ENCODE peak calls at places on chromosomes 1 and 21, in six cellular contexts. P is CD4-positive, alpha-beta T cell; N is CD8-positive, alpha-beta memory T cell; H is cardiac muscle cell; S is astrocyte of the spinal cord; R is psoas muscle. E is an unnamed sample.

GRCh38 chr1:204648576-204648975 is 37.0 kb downstream of the LRRN2 start:
- DNase-seq in P (no peak), N (no peak), H (no peak), S (no peak), R (no peak), E (no peak)

GRCh38 chr21:39612233-39613028 is at the start of gene B3GALT5:
- DNase-seq in P (no peak), N (no peak), H (no peak), S (peak), R (no peak), E (no peak)

GRCh38 chr1:218348628-218349185 is 3.6 kb downstream of the TGFB2 start:
- DNase-seq in P (no peak), N (no peak), H (peak), S (peak), R (no peak), E (no peak)

GRCh38 chr1:193019442-193020026 is 39.6 kb downstream of the UCHL5 start:
- DNase-seq in P (no peak), N (peak), H (peak), S (peak), R (no peak), E (peak)

GRCh38 chr1:17335821-17336718 is 28.1 kb downstream of the PADI4 start:
- DNase-seq in P (peak), N (peak), H (peak), S (peak), R (peak), E (no peak)

GRCh38 chr1:18597159-18598042 is 33.2 kb upstream of the PAX7 start:
- DNase-seq in P (peak), N (peak), H (peak), S (peak), R (peak), E (no peak)

GRCh38 chr1:27522148-27522859 is 32.3 kb upstream of the WASF2 start:
- DNase-seq in P (peak), N (peak), H (no peak), S (peak), R (peak), E (no peak)

GRCh38 chr1:215793210-215793609 is 226.1 kb downstream of the KCTD3 start:
- DNase-seq in P (no peak), N (no peak), H (peak), S (peak), R (no peak), E (peak)

GRCh38 chr1:200510228-200510623 is 100.4 kb upstream of the ZNF281 start:
- DNase-seq in P (peak), N (peak), H (peak), S (peak), R (no peak), E (peak)

GRCh38 chr21:16974060-16974459 is 538.8 kb upstream of the CXADR start:
- DNase-seq in P (no peak), N (no peak), H (no peak), S (no peak), R (no peak), E (no peak)

GRCh38 chr1:158732524-158732923 is 12.0 kb upstream of the OR6K3 start:
- DNase-seq in P (no peak), N (no peak), H (no peak), S (no peak), R (no peak), E (no peak)

GRCh38 chr1:32337855-32338636 is 2.0 kb upstream of the MARCKSL1 start:
- DNase-seq in P (no peak), N (no peak), H (peak), S (no peak), R (no peak), E (no peak)

GRCh38 chr1:165342588-165342987 is 13.9 kb downstream of the LMX1A start:
- DNase-seq in P (no peak), N (no peak), H (no peak), S (no peak), R (no peak), E (no peak)

GRCh38 chr1:180994262-180994661 is 28.4 kb downstream of the STX6 start:
- DNase-seq in P (no peak), N (no peak), H (no peak), S (no peak), R (no peak), E (no peak)

GRCh38 chr1:226104671-226105121 is 42.2 kb downstream of the H3-3A start:
- DNase-seq in P (no peak), N (no peak), H (no peak), S (no peak), R (no peak), E (no peak)

GRCh38 chr1:20347699-20348098 is 57.0 kb downstream of the VWA5B1 start:
- DNase-seq in P (no peak), N (no peak), H (no peak), S (no peak), R (no peak), E (no peak)

E was measured in AG09309.